ENCODE peak calls at places on chromosomes 7 and 10, in eight cellular contexts. One of them, this sample, is unnamed.

GRCh38 chr10:117568226-117568625 is 25.7 kb downstream of the EMX2 start:
- DNase-seq in nucleus accumbens: no peak
- DNase-seq in HFF-Myc: no peak
- DNase-seq in tibial nerve: no peak
- DNase-seq in skeletal muscle cell: no peak
- DNase-seq in PC-3: no peak
- DNase-seq in H9: no peak
- DNase-seq in dermis blood vessel endothelial cell: no peak
- DNase-seq in this sample: no peak

GRCh38 chr7:30549933-30550493 is 44.7 kb upstream of the GARS1 start:
- DNase-seq in PC-3: peak
- DNase-seq in skeletal muscle cell: no peak
- DNase-seq in HFF-Myc: no peak
- DNase-seq in dermis blood vessel endothelial cell: peak
- DNase-seq in nucleus accumbens: no peak
- DNase-seq in tibial nerve: no peak
- DNase-seq in H9: no peak
- DNase-seq in this sample: peak

GRCh38 chr7:76375251-76375650 is 16.5 kb upstream of the YWHAG start:
- DNase-seq in PC-3: no peak
- DNase-seq in nucleus accumbens: no peak
- DNase-seq in dermis blood vessel endothelial cell: no peak
- DNase-seq in skeletal muscle cell: no peak
- DNase-seq in tibial nerve: no peak
- DNase-seq in H9: no peak
- DNase-seq in HFF-Myc: no peak
- DNase-seq in this sample: no peak

GRCh38 chr7:46100521-46100920 is 179.4 kb upstream of the IGFBP3 start:
- DNase-seq in dermis blood vessel endothelial cell: no peak
- DNase-seq in tibial nerve: no peak
- DNase-seq in H9: no peak
- DNase-seq in PC-3: no peak
- DNase-seq in HFF-Myc: no peak
- DNase-seq in nucleus accumbens: no peak
- DNase-seq in skeletal muscle cell: no peak
- DNase-seq in this sample: no peak

GRCh38 chr10:34721201-34721840 is 93.8 kb downstream of the PARD3 start:
- DNase-seq in tibial nerve: no peak
- DNase-seq in H9: no peak
- DNase-seq in HFF-Myc: no peak
- DNase-seq in skeletal muscle cell: no peak
- DNase-seq in nucleus accumbens: no peak
- DNase-seq in dermis blood vessel endothelial cell: no peak
- DNase-seq in PC-3: peak
- DNase-seq in this sample: no peak

GRCh38 chr7:377069-378040 is 87.4 kb downstream of the FOXL3 start:
- DNase-seq in H9: peak
- DNase-seq in nucleus accumbens: no peak
- DNase-seq in HFF-Myc: no peak
- DNase-seq in skeletal muscle cell: no peak
- DNase-seq in PC-3: no peak
- DNase-seq in dermis blood vessel endothelial cell: no peak
- DNase-seq in tibial nerve: no peak
- DNase-seq in this sample: peak

GRCh38 chr7:10022957-10023356 is 950.7 kb upstream of the PHF14 start:
- DNase-seq in skeletal muscle cell: no peak
- DNase-seq in tibial nerve: peak
- DNase-seq in H9: peak
- DNase-seq in HFF-Myc: no peak
- DNase-seq in PC-3: peak
- DNase-seq in dermis blood vessel endothelial cell: peak
- DNase-seq in nucleus accumbens: no peak
- DNase-seq in this sample: no peak

GRCh38 chr10:110733256-110733952 is 89.3 kb downstream of the RBM20 start:
- DNase-seq in skeletal muscle cell: no peak
- DNase-seq in PC-3: peak
- DNase-seq in dermis blood vessel endothelial cell: no peak
- DNase-seq in tibial nerve: no peak
- DNase-seq in H9: no peak
- DNase-seq in HFF-Myc: no peak
- DNase-seq in nucleus accumbens: no peak
- DNase-seq in this sample: no peak

GRCh38 chr10:103968441-103969391 is 1.8 kb downstream of the SLK start:
- DNase-seq in HFF-Myc: no peak
- DNase-seq in nucleus accumbens: no peak
- DNase-seq in tibial nerve: no peak
- DNase-seq in H9: no peak
- DNase-seq in dermis blood vessel endothelial cell: peak
- DNase-seq in skeletal muscle cell: no peak
- DNase-seq in PC-3: peak
- DNase-seq in this sample: no peak

GRCh38 chr10:69715899-69716606 is 85.7 kb upstream of the COL13A1 start:
- DNase-seq in dermis blood vessel endothelial cell: no peak
- DNase-seq in H9: no peak
- DNase-seq in HFF-Myc: no peak
- DNase-seq in PC-3: peak
- DNase-seq in tibial nerve: no peak
- DNase-seq in skeletal muscle cell: no peak
- DNase-seq in nucleus accumbens: no peak
- DNase-seq in this sample: no peak

GRCh38 chr10:43440782-43441134 is 3.8 kb downstream of the ZNF487 start:
- DNase-seq in HFF-Myc: no peak
- DNase-seq in nucleus accumbens: no peak
- DNase-seq in PC-3: no peak
- DNase-seq in skeletal muscle cell: no peak
- DNase-seq in H9: no peak
- DNase-seq in dermis blood vessel endothelial cell: no peak
- DNase-seq in tibial nerve: no peak
- DNase-seq in this sample: no peak

GRCh38 chr7:4762121-4763055 is 13.0 kb upstream of the AP5Z1 start:
- DNase-seq in H9: no peak
- DNase-seq in skeletal muscle cell: no peak
- DNase-seq in dermis blood vessel endothelial cell: no peak
- DNase-seq in tibial nerve: no peak
- DNase-seq in PC-3: no peak
- DNase-seq in HFF-Myc: no peak
- DNase-seq in nucleus accumbens: no peak
- DNase-seq in this sample: peak

GRCh38 chr7:116242177-116242576 is 31.8 kb downstream of the TES start:
- DNase-seq in tibial nerve: no peak
- DNase-seq in PC-3: no peak
- DNase-seq in skeletal muscle cell: no peak
- DNase-seq in nucleus accumbens: no peak
- DNase-seq in HFF-Myc: no peak
- DNase-seq in H9: no peak
- DNase-seq in dermis blood vessel endothelial cell: peak
- DNase-seq in this sample: no peak

GRCh38 chr7:138979226-138979979 is 1.8 kb downstream of the KIAA1549 start:
- DNase-seq in HFF-Myc: no peak
- DNase-seq in tibial nerve: no peak
- DNase-seq in PC-3: peak
- DNase-seq in dermis blood vessel endothelial cell: peak
- DNase-seq in H9: no peak
- DNase-seq in skeletal muscle cell: no peak
- DNase-seq in nucleus accumbens: no peak
- DNase-seq in this sample: no peak

GRCh38 chr10:131839351-131839750 is 61.5 kb upstream of the PPP2R2D start:
- DNase-seq in PC-3: no peak
- DNase-seq in dermis blood vessel endothelial cell: no peak
- DNase-seq in H9: peak
- DNase-seq in nucleus accumbens: no peak
- DNase-seq in HFF-Myc: no peak
- DNase-seq in tibial nerve: no peak
- DNase-seq in skeletal muscle cell: no peak
- DNase-seq in this sample: no peak

GRCh38 chr10:10397906-10398305 is 619.8 kb upstream of the CELF2 start:
- DNase-seq in PC-3: no peak
- DNase-seq in nucleus accumbens: no peak
- DNase-seq in skeletal muscle cell: no peak
- DNase-seq in tibial nerve: no peak
- DNase-seq in H9: no peak
- DNase-seq in HFF-Myc: no peak
- DNase-seq in dermis blood vessel endothelial cell: no peak
- DNase-seq in this sample: no peak

This sample was measured in upper lobe of left lung.